ENCODE peak calls at places on chromosomes 16 and 17, in nine cellular contexts. One of them, this sample, is unnamed.

GRCh38 chr17:7651959-7652658 is 1.4 kb downstream of the ATP1B2 start:
- DNase-seq in T-cell: no peak
- DNase-seq in NCI-H2029: no peak
- DNase-seq in HTR-8/SVneo: no peak
- DNase-seq in MV-4-11: no peak
- DNase-seq in choroid plexus epithelial cell: no peak
- DNase-seq in ureter: no peak
- DNase-seq in activated naive CD8-positive, alpha-beta T cell treated with anti-CD3 and anti-CD28 coated beads, Interleukin-2, amount 50 U/mL, for 16 hours: no peak
- DNase-seq in NCI-H1105: peak
- DNase-seq in this sample: no peak

GRCh38 chr17:57935833-57936807 is 19.1 kb downstream of the CUEDC1 start:
- DNase-seq in MV-4-11: peak
- DNase-seq in activated naive CD8-positive, alpha-beta T cell treated with anti-CD3 and anti-CD28 coated beads, Interleukin-2, amount 50 U/mL, for 16 hours: no peak
- DNase-seq in ureter: peak
- DNase-seq in NCI-H1105: no peak
- DNase-seq in T-cell: no peak
- DNase-seq in NCI-H2029: no peak
- DNase-seq in choroid plexus epithelial cell: no peak
- DNase-seq in HTR-8/SVneo: no peak
- DNase-seq in this sample: peak

GRCh38 chr17:35868791-35869190 is at the start of gene HEATR9:
- DNase-seq in T-cell: no peak
- DNase-seq in HTR-8/SVneo: no peak
- DNase-seq in NCI-H2029: no peak
- DNase-seq in NCI-H1105: no peak
- DNase-seq in activated naive CD8-positive, alpha-beta T cell treated with anti-CD3 and anti-CD28 coated beads, Interleukin-2, amount 50 U/mL, for 16 hours: no peak
- DNase-seq in ureter: no peak
- DNase-seq in MV-4-11: no peak
- DNase-seq in choroid plexus epithelial cell: no peak
- DNase-seq in this sample: no peak

GRCh38 chr16:85858984-85859817 is 39.8 kb upstream of the IRF8 start:
- DNase-seq in NCI-H2029: no peak
- DNase-seq in MV-4-11: no peak
- DNase-seq in NCI-H1105: no peak
- DNase-seq in HTR-8/SVneo: no peak
- DNase-seq in ureter: peak
- DNase-seq in activated naive CD8-positive, alpha-beta T cell treated with anti-CD3 and anti-CD28 coated beads, Interleukin-2, amount 50 U/mL, for 16 hours: no peak
- DNase-seq in choroid plexus epithelial cell: no peak
- DNase-seq in T-cell: no peak
- DNase-seq in this sample: no peak

GRCh38 chr16:89167425-89167941 is 4.1 kb upstream of the CDH15 start:
- DNase-seq in NCI-H1105: peak
- DNase-seq in activated naive CD8-positive, alpha-beta T cell treated with anti-CD3 and anti-CD28 coated beads, Interleukin-2, amount 50 U/mL, for 16 hours: peak
- DNase-seq in T-cell: peak
- DNase-seq in ureter: peak
- DNase-seq in MV-4-11: peak
- DNase-seq in HTR-8/SVneo: peak
- DNase-seq in choroid plexus epithelial cell: peak
- DNase-seq in NCI-H2029: peak
- DNase-seq in this sample: peak

GRCh38 chr17:82117139-82118090 is 19.4 kb upstream of the FASN start:
- DNase-seq in MV-4-11: no peak
- DNase-seq in ureter: no peak
- DNase-seq in T-cell: no peak
- DNase-seq in HTR-8/SVneo: no peak
- DNase-seq in NCI-H1105: no peak
- DNase-seq in choroid plexus epithelial cell: no peak
- DNase-seq in activated naive CD8-positive, alpha-beta T cell treated with anti-CD3 and anti-CD28 coated beads, Interleukin-2, amount 50 U/mL, for 16 hours: no peak
- DNase-seq in NCI-H2029: no peak
- DNase-seq in this sample: no peak

GRCh38 chr16:84005391-84005790 is 37.2 kb downstream of the SLC38A8 start:
- DNase-seq in NCI-H1105: no peak
- DNase-seq in MV-4-11: no peak
- DNase-seq in ureter: no peak
- DNase-seq in activated naive CD8-positive, alpha-beta T cell treated with anti-CD3 and anti-CD28 coated beads, Interleukin-2, amount 50 U/mL, for 16 hours: no peak
- DNase-seq in NCI-H2029: no peak
- DNase-seq in HTR-8/SVneo: no peak
- DNase-seq in T-cell: no peak
- DNase-seq in choroid plexus epithelial cell: no peak
- DNase-seq in this sample: no peak

GRCh38 chr17:323721-324139 is 28.9 kb downstream of the RPH3AL start:
- DNase-seq in ureter: no peak
- DNase-seq in MV-4-11: no peak
- DNase-seq in choroid plexus epithelial cell: no peak
- DNase-seq in NCI-H1105: no peak
- DNase-seq in T-cell: no peak
- DNase-seq in NCI-H2029: no peak
- DNase-seq in activated naive CD8-positive, alpha-beta T cell treated with anti-CD3 and anti-CD28 coated beads, Interleukin-2, amount 50 U/mL, for 16 hours: no peak
- DNase-seq in HTR-8/SVneo: no peak
- DNase-seq in this sample: no peak

GRCh38 chr17:44606658-44607057 is 49.4 kb downstream of the FZD2 start:
- DNase-seq in NCI-H1105: no peak
- DNase-seq in HTR-8/SVneo: no peak
- DNase-seq in MV-4-11: no peak
- DNase-seq in activated naive CD8-positive, alpha-beta T cell treated with anti-CD3 and anti-CD28 coated beads, Interleukin-2, amount 50 U/mL, for 16 hours: no peak
- DNase-seq in T-cell: no peak
- DNase-seq in NCI-H2029: no peak
- DNase-seq in choroid plexus epithelial cell: no peak
- DNase-seq in ureter: no peak
- DNase-seq in this sample: no peak

GRCh38 chr17:83116783-83117555 is 37.6 kb downstream of the METRNL start:
- DNase-seq in MV-4-11: no peak
- DNase-seq in NCI-H2029: no peak
- DNase-seq in T-cell: no peak
- DNase-seq in ureter: no peak
- DNase-seq in choroid plexus epithelial cell: no peak
- DNase-seq in activated naive CD8-positive, alpha-beta T cell treated with anti-CD3 and anti-CD28 coated beads, Interleukin-2, amount 50 U/mL, for 16 hours: no peak
- DNase-seq in HTR-8/SVneo: no peak
- DNase-seq in NCI-H1105: no peak
- DNase-seq in this sample: no peak

GRCh38 chr17:78317817-78318400 is 42.0 kb downstream of the SOCS3 start:
- DNase-seq in NCI-H2029: no peak
- DNase-seq in HTR-8/SVneo: no peak
- DNase-seq in NCI-H1105: no peak
- DNase-seq in T-cell: no peak
- DNase-seq in choroid plexus epithelial cell: no peak
- DNase-seq in ureter: no peak
- DNase-seq in MV-4-11: no peak
- DNase-seq in activated naive CD8-positive, alpha-beta T cell treated with anti-CD3 and anti-CD28 coated beads, Interleukin-2, amount 50 U/mL, for 16 hours: no peak
- DNase-seq in this sample: no peak

GRCh38 chr17:70190959-70191805 is 21.9 kb downstream of the KCNJ2 start:
- DNase-seq in HTR-8/SVneo: no peak
- DNase-seq in NCI-H2029: peak
- DNase-seq in MV-4-11: no peak
- DNase-seq in T-cell: no peak
- DNase-seq in ureter: no peak
- DNase-seq in NCI-H1105: peak
- DNase-seq in activated naive CD8-positive, alpha-beta T cell treated with anti-CD3 and anti-CD28 coated beads, Interleukin-2, amount 50 U/mL, for 16 hours: no peak
- DNase-seq in choroid plexus epithelial cell: no peak
- DNase-seq in this sample: no peak

GRCh38 chr16:89815639-89816348 is 653 bp downstream of the FANCA start:
- DNase-seq in NCI-H1105: no peak
- DNase-seq in HTR-8/SVneo: no peak
- DNase-seq in MV-4-11: peak
- DNase-seq in T-cell: no peak
- DNase-seq in NCI-H2029: no peak
- DNase-seq in activated naive CD8-positive, alpha-beta T cell treated with anti-CD3 and anti-CD28 coated beads, Interleukin-2, amount 50 U/mL, for 16 hours: no peak
- DNase-seq in ureter: no peak
- DNase-seq in choroid plexus epithelial cell: no peak
- DNase-seq in this sample: peak

GRCh38 chr17:29590979-29591736 is 1.7 kb upstream of the GIT1 start:
- DNase-seq in NCI-H1105: peak
- DNase-seq in MV-4-11: no peak
- DNase-seq in T-cell: peak
- DNase-seq in HTR-8/SVneo: peak
- DNase-seq in choroid plexus epithelial cell: peak
- DNase-seq in NCI-H2029: peak
- DNase-seq in activated naive CD8-positive, alpha-beta T cell treated with anti-CD3 and anti-CD28 coated beads, Interleukin-2, amount 50 U/mL, for 16 hours: no peak
- DNase-seq in ureter: no peak
- DNase-seq in this sample: peak

GRCh38 chr16:86554917-86555762 is at the start of gene MTHFSD:
- DNase-seq in ureter: peak
- DNase-seq in NCI-H2029: peak
- DNase-seq in choroid plexus epithelial cell: peak
- DNase-seq in MV-4-11: peak
- DNase-seq in activated naive CD8-positive, alpha-beta T cell treated with anti-CD3 and anti-CD28 coated beads, Interleukin-2, amount 50 U/mL, for 16 hours: peak
- DNase-seq in NCI-H1105: peak
- DNase-seq in HTR-8/SVneo: peak
- DNase-seq in T-cell: peak
- DNase-seq in this sample: peak

GRCh38 chr16:31193874-31194273 is 8.7 kb downstream of the PYCARD start:
- DNase-seq in MV-4-11: no peak
- DNase-seq in T-cell: no peak
- DNase-seq in HTR-8/SVneo: no peak
- DNase-seq in NCI-H2029: no peak
- DNase-seq in choroid plexus epithelial cell: no peak
- DNase-seq in NCI-H1105: no peak
- DNase-seq in ureter: no peak
- DNase-seq in activated naive CD8-positive, alpha-beta T cell treated with anti-CD3 and anti-CD28 coated beads, Interleukin-2, amount 50 U/mL, for 16 hours: no peak
- DNase-seq in this sample: no peak

GRCh38 chr17:36460265-36460937 is 26.1 kb upstream of the ZNHIT3 start:
- DNase-seq in ureter: no peak
- DNase-seq in T-cell: no peak
- DNase-seq in activated naive CD8-positive, alpha-beta T cell treated with anti-CD3 and anti-CD28 coated beads, Interleukin-2, amount 50 U/mL, for 16 hours: no peak
- DNase-seq in NCI-H1105: no peak
- DNase-seq in NCI-H2029: no peak
- DNase-seq in MV-4-11: no peak
- DNase-seq in HTR-8/SVneo: no peak
- DNase-seq in choroid plexus epithelial cell: no peak
- DNase-seq in this sample: peak

GRCh38 chr16:53435066-53435688 is 906 bp downstream of the RBL2 start:
- DNase-seq in NCI-H1105: peak
- DNase-seq in HTR-8/SVneo: peak
- DNase-seq in choroid plexus epithelial cell: peak
- DNase-seq in MV-4-11: peak
- DNase-seq in NCI-H2029: peak
- DNase-seq in activated naive CD8-positive, alpha-beta T cell treated with anti-CD3 and anti-CD28 coated beads, Interleukin-2, amount 50 U/mL, for 16 hours: no peak
- DNase-seq in T-cell: peak
- DNase-seq in ureter: peak
- DNase-seq in this sample: peak

GRCh38 chr16:75193730-75194444 is 13.1 kb downstream of the CTRB2 start:
- DNase-seq in ureter: peak
- DNase-seq in T-cell: no peak
- DNase-seq in activated naive CD8-positive, alpha-beta T cell treated with anti-CD3 and anti-CD28 coated beads, Interleukin-2, amount 50 U/mL, for 16 hours: no peak
- DNase-seq in NCI-H2029: no peak
- DNase-seq in HTR-8/SVneo: no peak
- DNase-seq in MV-4-11: no peak
- DNase-seq in NCI-H1105: no peak
- DNase-seq in choroid plexus epithelial cell: no peak
- DNase-seq in this sample: no peak

GRCh38 chr16:49414651-49415050 is 41.0 kb downstream of the C16orf78 start:
- DNase-seq in T-cell: no peak
- DNase-seq in NCI-H1105: no peak
- DNase-seq in ureter: no peak
- DNase-seq in NCI-H2029: no peak
- DNase-seq in activated naive CD8-positive, alpha-beta T cell treated with anti-CD3 and anti-CD28 coated beads, Interleukin-2, amount 50 U/mL, for 16 hours: no peak
- DNase-seq in MV-4-11: no peak
- DNase-seq in HTR-8/SVneo: no peak
- DNase-seq in choroid plexus epithelial cell: no peak
- DNase-seq in this sample: no peak